ENCODE peak calls at places on chromosomes 12 and 14, in nine cellular contexts. I is SK-N-SH, P is tibial nerve, T is stomach, J is sigmoid colon, V is transverse colon, S is A549, X is ovary, C is GM12878. O is an unnamed sample.

GRCh38 chr12:120709976-120710804 is at the start of gene UNC119B:
- DNase-seq in J (peak; percentile 73), P (peak; percentile 60), I (peak; percentile 96), C (no peak), T (peak; percentile 58), S (peak; percentile 79), X (peak; percentile 64), V (peak; percentile 65), O (no peak)

GRCh38 chr12:121793836-121794531 is 496 bp upstream of the RHOF start:
- DNase-seq in P (peak; percentile 78), C (peak; percentile 82), T (peak; percentile 94), J (peak; percentile 96), V (peak; percentile 96), I (peak; percentile 94), X (peak; percentile 91), S (peak; percentile 88), O (peak; percentile 96)

GRCh38 chr12:66118240-66118891 is 12.2 kb downstream of the LLPH start:
- DNase-seq in V (no peak), C (no peak), X (no peak), J (no peak), T (no peak), I (no peak), P (no peak), S (no peak), O (no peak)

GRCh38 chr14:24897793-24898192 is 152.2 kb downstream of the STXBP6 start:
- DNase-seq in C (no peak), P (no peak), I (no peak), S (no peak), J (no peak), T (no peak), X (no peak), V (no peak), O (no peak)

GRCh38 chr12:29023436-29024076 is 125.5 kb upstream of the FAR2 start:
- DNase-seq in J (no peak), T (no peak), S (no peak), P (no peak), I (no peak), C (no peak), V (no peak), X (no peak), O (no peak)

GRCh38 chr12:1634590-1635191 is 5.7 kb downstream of the WNT5B start:
- DNase-seq in T (peak; percentile 86), P (peak; percentile 86), S (peak; percentile 82), J (peak; percentile 92), X (peak; percentile 82), I (peak; percentile 83), C (no peak), V (peak; percentile 81), O (peak; percentile 94)

GRCh38 chr12:82375201-82375600 is 16.9 kb downstream of the METTL25 start:
- DNase-seq in J (no peak), V (no peak), S (no peak), C (no peak), P (no peak), X (no peak), I (no peak), T (no peak), O (no peak)

GRCh38 chr14:55427439-55427838 is 13.0 kb downstream of the TBPL2 start:
- DNase-seq in P (no peak), J (no peak), I (no peak), V (no peak), S (no peak), T (no peak), C (no peak), X (no peak), O (no peak)

GRCh38 chr12:5166976-5167375 is 123.3 kb downstream of the KCNA5 start:
- DNase-seq in J (no peak), T (no peak), V (no peak), P (no peak), X (no peak), C (no peak), I (peak; percentile 41), S (no peak), O (no peak)

GRCh38 chr12:55935742-55936151 is 4.8 kb downstream of the DGKA start:
- DNase-seq in T (no peak), C (no peak), S (no peak), I (no peak), J (peak; percentile 78), V (no peak), P (no peak), X (peak; percentile 61), O (no peak)

GRCh38 chr12:13957576-13957975 is 23.8 kb downstream of the GRIN2B start:
- DNase-seq in C (no peak), T (no peak), V (no peak), P (no peak), X (no peak), I (no peak), J (no peak), S (no peak), O (peak; percentile 89)

GRCh38 chr14:76328457-76329137 is 47.3 kb upstream of the ESRRB start:
- DNase-seq in P (no peak), X (no peak), I (no peak), J (peak; percentile 25), S (no peak), C (no peak), V (no peak), T (no peak), O (no peak)

GRCh38 chr14:47200740-47201139 is 474.7 kb downstream of the MDGA2 start:
- DNase-seq in S (no peak), T (no peak), X (no peak), V (no peak), J (no peak), P (no peak), I (no peak), C (no peak), O (no peak)

GRCh38 chr14:101217972-101218371 is 314.4 kb upstream of the RTL1 start:
- DNase-seq in J (peak; percentile 38), P (no peak), C (no peak), X (no peak), I (no peak), V (no peak), T (peak; percentile 9), S (no peak), O (peak; percentile 86)

GRCh38 chr12:13258717-13259119 is 62.2 kb downstream of the EMP1 start:
- DNase-seq in C (no peak), J (no peak), X (no peak), S (no peak), V (no peak), T (no peak), P (no peak), I (no peak), O (no peak)

GRCh38 chr14:65164825-65165135 is 62.5 kb upstream of the MAX start:
- DNase-seq in J (no peak), T (no peak), S (no peak), C (no peak), V (no peak), X (no peak), I (no peak), P (no peak), O (no peak)

GRCh38 chr12:104710940-104711725 is 247.0 kb downstream of the SLC41A2 start:
- DNase-seq in J (no peak), C (no peak), I (peak; percentile 42), V (no peak), S (no peak), X (no peak), T (no peak), P (peak; percentile 34), O (no peak)
- H3K27ac ChIP-seq in J (peak overlapping the region; percentile 55), C (no peak overlapping the region), I (peak overlapping the region; percentile 90), V (peak overlapping the region; percentile 25), S (no peak overlapping the region), X (no peak overlapping the region), T (no peak overlapping the region), P (no peak overlapping the region), O (peak overlapping the region; percentile 44)

DNA sequence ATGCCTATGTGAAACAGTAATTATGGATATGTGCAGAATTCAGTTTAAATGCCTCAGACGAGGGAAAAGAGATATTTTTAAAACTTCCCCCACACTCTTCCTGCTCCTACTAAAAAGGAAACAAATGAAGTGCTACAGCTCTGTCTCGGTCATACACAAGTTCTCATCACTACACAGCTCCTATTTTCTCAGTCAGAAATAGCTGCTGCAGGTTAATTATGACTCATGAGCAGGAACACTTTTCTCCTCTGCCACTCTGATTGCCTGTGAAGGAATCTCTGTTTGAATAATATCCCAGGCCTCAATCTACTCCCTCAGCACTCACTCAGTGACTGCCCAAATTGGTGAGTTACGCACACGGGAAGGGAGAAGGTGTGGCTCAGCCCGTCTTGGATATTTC is 703.6 kb upstream of the FLRT2 start:
- DNase-seq in C (no peak), S (no peak), X (no peak), I (no peak), T (no peak), J (no peak), P (no peak), V (no peak), O (no peak)
- TF ChIP-seq EP300 in C (no peak), S (no peak), X (no peak), I (no peak), T (no peak), J (no peak), P (no peak), V (no peak), O (no peak)

GRCh38 chr12:109193896-109194295 is 77.5 kb downstream of the ACACB start:
- DNase-seq in T (no peak), V (no peak), P (no peak), C (no peak), J (peak; percentile 11), S (no peak), X (no peak), I (no peak), O (no peak)

GRCh38 chr12:109196332-109196731 is 79.9 kb downstream of the ACACB start:
- DNase-seq in I (no peak), C (no peak), T (no peak), V (no peak), P (no peak), S (no peak), J (no peak), X (no peak), O (no peak)

GRCh38 chr12:109199324-109199723 is 82.9 kb downstream of the ACACB start:
- DNase-seq in I (no peak), P (no peak), C (no peak), V (no peak), X (no peak), S (no peak), J (no peak), T (no peak), O (no peak)

GRCh38 chr12:109200825-109201495 is 84.6 kb downstream of the ACACB start:
- DNase-seq in J (no peak), T (no peak), V (no peak), S (no peak), P (no peak), X (no peak), I (no peak), C (no peak), O (no peak)

DNA sequence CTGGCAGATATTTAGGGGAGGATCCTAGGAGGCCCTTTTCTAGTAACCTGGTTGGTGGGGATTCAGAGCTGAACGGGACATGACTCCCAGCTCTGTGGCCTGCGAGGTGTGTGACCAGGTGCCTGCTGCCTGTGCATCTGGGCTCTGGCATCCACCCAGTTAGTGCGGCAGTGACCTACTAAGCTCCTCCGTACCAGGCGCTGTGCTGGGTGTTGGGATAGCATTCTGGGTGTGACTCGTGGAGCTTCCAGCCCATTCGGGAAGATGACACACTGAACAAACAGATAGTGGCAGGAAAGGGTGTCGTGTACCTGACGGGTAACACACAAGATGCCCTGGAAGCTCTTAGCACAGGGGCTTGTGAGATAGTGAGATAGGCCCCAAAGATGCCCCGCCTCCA is 80.9 kb downstream of the ACACB start:
- DNase-seq in J (no peak), T (no peak), I (no peak), P (no peak), X (no peak), C (no peak), V (no peak), S (peak; percentile 71), O (no peak)
- H3K27ac ChIP-seq in J (no peak overlapping the region), T (no peak overlapping the region), I (no peak overlapping the region), P (no peak overlapping the region), X (no peak overlapping the region), C (no peak overlapping the region), V (no peak overlapping the region), S (peak overlapping the region; percentile 80), O (no peak overlapping the region)

GRCh38 chr14:35400707-35401421 is 3.7 kb downstream of the NFKBIA start:
- DNase-seq in V (peak; percentile 33), I (no peak), J (peak; percentile 63), C (no peak), X (peak; percentile 41), S (no peak), T (no peak), P (no peak), O (no peak)
- TF ChIP-seq EP300 in V (no peak), I (no peak), J (no peak), C (no peak), X (no peak), S (no peak), T (no peak), P (peak; percentile 70), O (no peak)

O was measured in esophagus muscularis mucosa.